ENCODE peak calls at places on chromosomes 11 and 22, in nine cellular contexts. H is esophagus muscularis mucosa, C is bronchial epithelial cell, U is foreskin fibroblast, F is cardiac muscle cell, Z is fibroblast of mammary gland, V is AG04450, I is mammary epithelial cell, N is breast epithelium. Y is an unnamed sample.

GRCh38 chr11:34345991-34346480 is 11.8 kb downstream of the ABTB2 start:
- DNase-seq in H (no peak), C (no peak), U (no peak), F (peak), Z (peak), V (no peak), I (no peak), N (no peak), Y (no peak)

GRCh38 chr11:70807195-70807543 is 408.8 kb downstream of the CTTN start:
- DNase-seq in H (no peak), C (no peak), U (no peak), F (no peak), Z (no peak), V (no peak), I (no peak), N (no peak), Y (no peak)

GRCh38 chr11:78147807-78148206 is 8.4 kb upstream of the ALG8 start:
- DNase-seq in H (no peak), C (no peak), U (no peak), F (no peak), Z (no peak), V (no peak), I (no peak), N (no peak), Y (no peak)

GRCh38 chr11:59866397-59866796 is at the start of gene TCN1:
- DNase-seq in H (no peak), C (peak), U (no peak), F (no peak), Z (no peak), V (no peak), I (peak), N (no peak), Y (no peak)

GRCh38 chr11:100727410-100727809 is 40.3 kb downstream of the ARHGAP42 start:
- DNase-seq in H (no peak), C (no peak), U (no peak), F (peak), Z (no peak), V (no peak), I (no peak), N (no peak), Y (no peak)

GRCh38 chr22:50595189-50595588 is 5.4 kb upstream of the MAPK8IP2 start:
- DNase-seq in H (no peak), C (no peak), U (no peak), F (no peak), Z (no peak), V (no peak), I (peak), N (no peak), Y (no peak)

GRCh38 chr11:65452806-65453490 is 30.4 kb downstream of the NEAT1 start:
- DNase-seq in H (no peak), C (peak), U (peak), F (no peak), Z (peak), V (no peak), I (peak), N (peak), Y (no peak)

GRCh38 chr11:35030716-35031213 is 108.2 kb upstream of the CD44 start:
- DNase-seq in H (no peak), C (peak), U (peak), F (no peak), Z (peak), V (peak), I (peak), N (no peak), Y (peak)

GRCh38 chr11:64265176-64266160 is 14.1 kb downstream of the PLCB3 start:
- DNase-seq in H (no peak), C (no peak), U (no peak), F (no peak), Z (no peak), V (no peak), I (no peak), N (no peak), Y (no peak)

GRCh38 chr11:73729594-73730206 is 31.2 kb downstream of the RAB6A start:
- DNase-seq in H (no peak), C (no peak), U (no peak), F (peak), Z (no peak), V (no peak), I (no peak), N (no peak), Y (no peak)

GRCh38 chr11:46930089-46930488 is 6.5 kb upstream of the CSTPP1 start:
- DNase-seq in H (no peak), C (peak), U (no peak), F (no peak), Z (peak), V (no peak), I (peak), N (no peak), Y (no peak)

GRCh38 chr11:113167599-113167998 is 146.8 kb upstream of the TTC12 start:
- DNase-seq in H (no peak), C (no peak), U (no peak), F (no peak), Z (no peak), V (no peak), I (no peak), N (no peak), Y (no peak)

GRCh38 chr11:130180491-130180890 is 20.9 kb downstream of the ST14 start:
- DNase-seq in H (no peak), C (peak), U (peak), F (no peak), Z (peak), V (no peak), I (peak), N (no peak), Y (no peak)

GRCh38 chr11:13051257-13051656 is 42.1 kb downstream of the RASSF10 start:
- DNase-seq in H (no peak), C (peak), U (no peak), F (no peak), Z (peak), V (no peak), I (peak), N (no peak), Y (no peak)

GRCh38 chr11:57318178-57318577 is 6.6 kb downstream of the TNKS1BP1 start:
- DNase-seq in H (no peak), C (no peak), U (no peak), F (no peak), Z (peak), V (no peak), I (no peak), N (no peak), Y (no peak)

GRCh38 chr22:23245799-23246136 is 65.5 kb downstream of the BCR start:
- DNase-seq in H (no peak), C (peak), U (no peak), F (no peak), Z (no peak), V (no peak), I (peak), N (no peak), Y (no peak)

GRCh38 chr11:96162816-96163499 is 180.0 kb downstream of the MAML2 start:
- DNase-seq in H (no peak), C (peak), U (peak), F (no peak), Z (peak), V (peak), I (peak), N (no peak), Y (no peak)

GRCh38 chr22:24805790-24806662 is at the start of gene SGSM1:
- DNase-seq in H (no peak), C (peak), U (peak), F (peak), Z (peak), V (no peak), I (peak), N (peak), Y (peak)

GRCh38 chr11:104907521-104908185 is 9.4 kb upstream of the CASP12 start:
- DNase-seq in H (no peak), C (no peak), U (peak), F (no peak), Z (peak), V (peak), I (no peak), N (no peak), Y (no peak)

GRCh38 chr22:27331526-27332281 is 469.9 kb downstream of the MN1 start:
- DNase-seq in H (peak), C (peak), U (peak), F (peak), Z (peak), V (no peak), I (no peak), N (no peak), Y (no peak)

GRCh38 chr11:2641623-2642022 is 58.2 kb downstream of the KCNQ1OT1 start:
- DNase-seq in H (no peak), C (no peak), U (no peak), F (no peak), Z (no peak), V (no peak), I (no peak), N (no peak), Y (no peak)

GRCh38 chr11:16179668-16180067 is 176.7 kb downstream of the SOX6 start:
- DNase-seq in H (no peak), C (no peak), U (no peak), F (no peak), Z (no peak), V (no peak), I (no peak), N (no peak), Y (no peak)

GRCh38 chr11:3165152-3165705 is at the start of gene OSBPL5:
- DNase-seq in H (no peak), C (peak), U (peak), F (peak), Z (peak), V (peak), I (peak), N (peak), Y (no peak)

GRCh38 chr11:45331839-45332485 is 45.8 kb upstream of the SYT13 start:
- DNase-seq in H (peak), C (peak), U (peak), F (no peak), Z (peak), V (no peak), I (no peak), N (no peak), Y (no peak)

GRCh38 chr11:98495016-98495415 is 525.7 kb upstream of the CNTN5 start:
- DNase-seq in H (no peak), C (no peak), U (no peak), F (no peak), Z (no peak), V (no peak), I (no peak), N (no peak), Y (no peak)

GRCh38 chr22:28710112-28710888 is 30.7 kb upstream of the TTC28 start:
- DNase-seq in H (no peak), C (peak), U (peak), F (no peak), Z (peak), V (peak), I (peak), N (no peak), Y (no peak)

GRCh38 chr22:28711341-28711740 is 30.3 kb downstream of the CHEK2 start:
- DNase-seq in H (no peak), C (no peak), U (no peak), F (no peak), Z (no peak), V (no peak), I (no peak), N (no peak), Y (no peak)

GRCh38 chr22:28714043-28714442 is 27.6 kb downstream of the CHEK2 start:
- DNase-seq in H (no peak), C (peak), U (no peak), F (no peak), Z (peak), V (no peak), I (no peak), N (no peak), Y (no peak)

GRCh38 chr22:28711820-28712777 is 29.5 kb downstream of the CHEK2 start:
- DNase-seq in H (no peak), C (peak), U (peak), F (no peak), Z (peak), V (peak), I (peak), N (no peak), Y (no peak)

DNA sequence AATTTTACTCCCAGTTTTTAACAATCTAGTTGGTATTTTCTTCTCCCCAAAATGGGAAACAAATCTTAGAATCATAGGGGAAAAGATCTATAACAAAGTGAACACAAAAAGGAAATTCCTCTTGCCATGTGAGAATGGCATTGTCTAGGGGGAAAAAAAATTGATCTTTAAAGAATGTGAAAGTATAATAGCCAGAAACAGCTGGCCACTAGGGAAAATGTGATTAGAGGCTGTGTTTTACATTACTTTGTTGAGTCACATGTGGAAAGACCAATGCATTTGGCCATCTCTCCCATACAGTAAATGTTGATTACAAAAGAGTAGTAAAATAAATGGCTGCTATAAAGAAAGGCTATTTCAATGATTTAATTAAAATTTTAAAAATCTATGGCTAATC is 30.7 kb downstream of the CHEK2 start:
- DNase-seq in H (no peak), C (no peak), U (no peak), F (no peak), Z (peak), V (no peak), I (no peak), N (no peak), Y (no peak)
- TF ChIP-seq CTCF in H (no peak), C (no peak), U (no peak), F (no peak), Z (no peak), V (no peak), I (no peak), N (no peak), Y (no peak)

GRCh38 chr11:68665471-68665870 is 18.9 kb upstream of the GAL start:
- DNase-seq in H (no peak), C (no peak), U (no peak), F (no peak), Z (no peak), V (no peak), I (no peak), N (no peak), Y (no peak)

GRCh38 chr11:68664141-68664540 is 20.2 kb upstream of the GAL start:
- DNase-seq in H (no peak), C (no peak), U (no peak), F (no peak), Z (no peak), V (no peak), I (no peak), N (no peak), Y (no peak)

GRCh38 chr11:68664906-68665305 is 19.4 kb upstream of the GAL start:
- DNase-seq in H (no peak), C (no peak), U (no peak), F (no peak), Z (no peak), V (no peak), I (no peak), N (no peak), Y (no peak)

GRCh38 chr11:68661697-68662603 is 22.4 kb upstream of the GAL start:
- DNase-seq in H (no peak), C (no peak), U (no peak), F (no peak), Z (peak), V (no peak), I (no peak), N (peak), Y (no peak)

GRCh38 chr11:68663482-68664010 is 20.8 kb upstream of the GAL start:
- DNase-seq in H (no peak), C (no peak), U (no peak), F (no peak), Z (no peak), V (no peak), I (no peak), N (no peak), Y (no peak)
- TF ChIP-seq CTCF in H (no peak), C (no peak), U (no peak), F (no peak), Z (no peak), V (no peak), I (no peak), N (no peak), Y (no peak)

DNA sequence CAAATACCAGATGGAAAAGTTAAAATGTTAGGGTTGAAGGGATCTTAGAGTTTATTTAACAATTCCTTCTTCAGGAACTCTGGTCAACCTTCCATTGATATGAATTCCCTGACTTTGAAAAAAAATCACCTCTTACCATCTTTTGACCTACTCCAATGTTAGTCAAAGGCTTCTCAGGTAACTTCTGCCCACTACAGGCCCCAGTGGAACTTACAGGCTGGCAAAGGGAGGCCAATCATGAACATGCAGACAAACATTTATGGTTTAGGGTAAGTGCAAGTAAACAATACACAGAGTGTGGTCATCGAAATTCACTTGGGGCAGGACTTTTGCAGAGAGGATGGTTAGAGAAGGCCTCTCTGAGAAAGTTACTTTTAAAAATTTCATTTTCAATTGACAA is 45.1 kb downstream of the SYN3 start:
- DNase-seq in H (no peak), C (no peak), U (no peak), F (no peak), Z (no peak), V (no peak), I (no peak), N (no peak), Y (no peak)
- TF ChIP-seq CTCF in H (no peak), C (peak), U (no peak), F (no peak), Z (no peak), V (no peak), I (peak), N (no peak), Y (no peak)

GRCh38 chr22:36873614-36874308 is 13.0 kb downstream of the NCF4 start:
- DNase-seq in H (no peak), C (peak), U (peak), F (peak), Z (peak), V (no peak), I (peak), N (no peak), Y (no peak)
- TF ChIP-seq CTCF in H (peak), C (peak), U (peak), F (peak), Z (peak), V (peak), I (peak), N (peak), Y (no peak)

GRCh38 chr22:32958021-32958420 is 100.2 kb downstream of the SYN3 start:
- DNase-seq in H (no peak), C (no peak), U (no peak), F (no peak), Z (no peak), V (no peak), I (no peak), N (no peak), Y (no peak)
- TF ChIP-seq CTCF in H (no peak), C (no peak), U (no peak), F (peak), Z (no peak), V (no peak), I (no peak), N (no peak), Y (no peak)

GRCh38 chr11:7512525-7513209 is 1.1 kb upstream of the PPFIBP2 start:
- DNase-seq in H (peak), C (no peak), U (no peak), F (peak), Z (peak), V (no peak), I (no peak), N (peak), Y (no peak)
- TF ChIP-seq CTCF in H (no peak), C (peak), U (no peak), F (no peak), Z (no peak), V (no peak), I (no peak), N (no peak), Y (no peak)

GRCh38 chr11:17813391-17814059 is 78.9 kb downstream of the KCNC1 start:
- DNase-seq in H (no peak), C (no peak), U (no peak), F (no peak), Z (no peak), V (no peak), I (peak), N (no peak), Y (no peak)

GRCh38 chr11:17810736-17811135 is 76.2 kb downstream of the KCNC1 start:
- DNase-seq in H (no peak), C (no peak), U (peak), F (peak), Z (peak), V (no peak), I (peak), N (no peak), Y (no peak)

GRCh38 chr11:17811416-17811815 is 76.8 kb downstream of the KCNC1 start:
- DNase-seq in H (no peak), C (no peak), U (no peak), F (no peak), Z (no peak), V (no peak), I (no peak), N (no peak), Y (no peak)

GRCh38 chr11:17812286-17813187 is 78.0 kb downstream of the KCNC1 start:
- DNase-seq in H (no peak), C (no peak), U (no peak), F (no peak), Z (no peak), V (no peak), I (no peak), N (no peak), Y (no peak)

GRCh38 chr11:17814546-17814945 is 80.0 kb downstream of the KCNC1 start:
- DNase-seq in H (no peak), C (no peak), U (no peak), F (no peak), Z (no peak), V (no peak), I (no peak), N (no peak), Y (no peak)
- TF ChIP-seq CTCF in H (no peak), C (no peak), U (no peak), F (no peak), Z (no peak), V (no peak), I (no peak), N (no peak), Y (no peak)

GRCh38 chr11:1197431-1197885 is 25.4 kb upstream of the MUC5B start:
- DNase-seq in H (no peak), C (no peak), U (no peak), F (no peak), Z (no peak), V (no peak), I (no peak), N (peak), Y (no peak)
- TF ChIP-seq CTCF in H (no peak), C (no peak), U (no peak), F (no peak), Z (no peak), V (no peak), I (no peak), N (no peak), Y (no peak)

GRCh38 chr11:81444306-81444705 is 1289.4 kb downstream of the FAM181B start:
- DNase-seq in H (no peak), C (no peak), U (no peak), F (no peak), Z (no peak), V (no peak), I (no peak), N (no peak), Y (no peak)
- TF ChIP-seq CTCF in H (no peak), C (no peak), U (no peak), F (no peak), Z (no peak), V (no peak), I (peak), N (no peak), Y (no peak)

Y was measured in omental fat pad.